ENCODE peak calls at places on chromosome 15, in five cellular contexts. One of them, this sample, is unnamed.

GRCh38 chr15:64665179-64665578 is 110.2 kb downstream of the RBPMS2 start:
- DNase-seq in memory B cell: no peak
- DNase-seq in mucosa of descending colon: no peak
- DNase-seq in cardiac muscle cell: no peak
- DNase-seq in substantia nigra: no peak
- DNase-seq in this sample: no peak

GRCh38 chr15:39774688-39775267 is 7.9 kb downstream of the FSIP1 start:
- DNase-seq in memory B cell: no peak
- DNase-seq in mucosa of descending colon: no peak
- DNase-seq in cardiac muscle cell: no peak
- DNase-seq in substantia nigra: no peak
- DNase-seq in this sample: no peak

GRCh38 chr15:60585743-60586708 is 107.1 kb upstream of the ICE2 start:
- DNase-seq in mucosa of descending colon: no peak
- DNase-seq in substantia nigra: peak; percentile 70
- DNase-seq in memory B cell: peak; percentile 49
- DNase-seq in cardiac muscle cell: peak; percentile 83
- DNase-seq in this sample: peak; percentile 21

GRCh38 chr15:88657326-88658069 is 18.7 kb downstream of the ISG20 start:
- DNase-seq in cardiac muscle cell: peak; percentile 64
- DNase-seq in mucosa of descending colon: no peak
- DNase-seq in memory B cell: no peak
- DNase-seq in substantia nigra: peak; percentile 60
- DNase-seq in this sample: no peak

GRCh38 chr15:51874751-51875644 is 45.5 kb downstream of the TMOD3 start:
- DNase-seq in memory B cell: no peak
- DNase-seq in substantia nigra: no peak
- DNase-seq in cardiac muscle cell: no peak
- DNase-seq in mucosa of descending colon: peak; percentile 37
- DNase-seq in this sample: no peak

GRCh38 chr15:98794754-98795153 is 146.4 kb downstream of the IGF1R start:
- DNase-seq in cardiac muscle cell: no peak
- DNase-seq in substantia nigra: no peak
- DNase-seq in mucosa of descending colon: no peak
- DNase-seq in memory B cell: no peak
- DNase-seq in this sample: no peak

GRCh38 chr15:58865420-58865880 is 68.0 kb downstream of the SLTM start:
- DNase-seq in mucosa of descending colon: no peak
- DNase-seq in cardiac muscle cell: no peak
- DNase-seq in memory B cell: no peak
- DNase-seq in substantia nigra: no peak
- DNase-seq in this sample: no peak

GRCh38 chr15:61517776-61518175 is 288.7 kb upstream of the RORA start:
- DNase-seq in mucosa of descending colon: no peak
- DNase-seq in cardiac muscle cell: no peak
- DNase-seq in memory B cell: no peak
- DNase-seq in substantia nigra: no peak
- DNase-seq in this sample: no peak

GRCh38 chr15:38669160-38669505 is 104.5 kb upstream of the RASGRP1 start:
- DNase-seq in cardiac muscle cell: no peak
- DNase-seq in mucosa of descending colon: no peak
- DNase-seq in substantia nigra: no peak
- DNase-seq in memory B cell: no peak
- DNase-seq in this sample: no peak

This sample was measured in amygdala.